ENCODE peak calls at places on chromosomes 1 and 21, in four cellular contexts. L is stimulated activated CD4-positive, alpha-beta T cell treated with anti-CD3 and anti-CD28 coated beads, Interleukin-15, amount 100 ng/mL, for 24 hours; K is tibial artery; U is cardiac fibroblast. J is an unnamed sample.

GRCh38 chr1:70528591-70529333 is 117.7 kb downstream of the CTH start:
- DNase-seq in L (peak; percentile 11), K (no peak), U (peak; percentile 37), J (peak; percentile 56)

GRCh38 chr1:61125263-61125662 is 42.9 kb downstream of the NFIA start:
- DNase-seq in U (no peak), L (no peak), K (no peak), J (peak; percentile 40)

GRCh38 chr1:114201486-114201885 is 47.8 kb upstream of the SYT6 start:
- DNase-seq in U (no peak), L (no peak), K (no peak), J (no peak)

GRCh38 chr1:228362884-228363450 is 43.7 kb downstream of the TRIM11 start:
- DNase-seq in L (no peak), U (no peak), K (no peak), J (no peak)

GRCh38 chr1:31296486-31297272 is at the start of the genes SNRNP40 and ZCCHC17:
- DNase-seq in L (peak; percentile 94), K (peak; percentile 97), U (peak; percentile 99), J (peak; percentile 99)

GRCh38 chr1:108072294-108072693 is 107.3 kb upstream of the VAV3 start:
- DNase-seq in U (no peak), K (no peak), L (no peak), J (no peak)

GRCh38 chr1:227789042-227789880 is 26.2 kb upstream of the PRSS38 start:
- DNase-seq in L (no peak), K (no peak), U (no peak), J (no peak)

GRCh38 chr1:203136409-203137042 is 9.0 kb downstream of the ADORA1 start:
- DNase-seq in L (no peak), U (no peak), K (no peak), J (no peak)

GRCh38 chr1:51518730-51519047 is 377 bp downstream of the EPS15 start:
- DNase-seq in L (peak; percentile 68), U (no peak), K (peak; percentile 72), J (no peak)

GRCh38 chr1:10449731-10450130 is at the start of gene CORT:
- DNase-seq in U (no peak), L (no peak), K (no peak), J (no peak)

GRCh38 chr1:15788624-15789301 is 18.7 kb downstream of the UQCRHL start:
- DNase-seq in L (no peak), U (peak; percentile 73), K (no peak), J (peak; percentile 56)

GRCh38 chr1:9476790-9477463 is 62.3 kb upstream of the SLC25A33 start:
- DNase-seq in L (no peak), U (no peak), K (no peak), J (no peak)

GRCh38 chr1:211525101-211525676 is 33.2 kb upstream of the RD3 start:
- DNase-seq in U (no peak), L (no peak), K (no peak), J (no peak)

GRCh38 chr1:230321741-230322420 is 104.3 kb downstream of the PGBD5 start:
- DNase-seq in K (no peak), L (no peak), U (no peak), J (no peak)

GRCh38 chr1:231774719-231775322 is 148.2 kb downstream of the DISC1 start:
- DNase-seq in U (peak; percentile 40), K (no peak), L (no peak), J (peak; percentile 53)

GRCh38 chr1:234631721-234632125 is 21.7 kb upstream of the IRF2BP2 start:
- DNase-seq in K (no peak), L (no peak), U (peak; percentile 93), J (peak; percentile 98)

GRCh38 chr21:45950740-45951515 is 30.6 kb upstream of the COL6A1 start:
- DNase-seq in K (peak; percentile 89), U (peak; percentile 81), L (no peak), J (peak; percentile 59)

GRCh38 chr1:230090194-230090711 is 23.2 kb downstream of the GALNT2 start:
- DNase-seq in U (peak; percentile 81), L (no peak), K (no peak), J (peak; percentile 82)

GRCh38 chr1:60762176-60762575 is 320.2 kb upstream of the NFIA start:
- DNase-seq in K (no peak), U (peak; percentile 22), L (no peak), J (peak; percentile 56)

GRCh38 chr1:905071-905749 is 18.5 kb upstream of the SAMD11 start:
- DNase-seq in U (peak; percentile 62), K (peak; percentile 87), L (peak; percentile 41), J (no peak)

GRCh38 chr1:168400139-168400538 is 119.5 kb downstream of the TBX19 start:
- DNase-seq in U (no peak), L (no peak), K (no peak), J (no peak)